ENCODE peak calls at places on chromosome 13, in five cellular contexts. I, L, S, Y and V are unnamed samples.

GRCh38 chr13:97192166-97192565 is 30.0 kb upstream of the MBNL2 start:
- DNase-seq in I (no peak), L (no peak), S (no peak), Y (no peak), V (no peak)

GRCh38 chr13:85013006-85013405 is 786.2 kb downstream of the SLITRK6 start:
- DNase-seq in I (no peak), L (no peak), S (no peak), Y (no peak), V (no peak)

GRCh38 chr13:112771877-112772538 is 82.2 kb downstream of the ATP11A start:
- DNase-seq in I (no peak), L (no peak), S (no peak), Y (no peak), V (peak)

GRCh38 chr13:113152894-113153809 is 5.3 kb upstream of the PROZ start:
- DNase-seq in I (no peak), L (peak), S (no peak), Y (peak), V (peak)

GRCh38 chr13:97366172-97366688 is 67.7 kb upstream of the RAP2A start:
- DNase-seq in I (no peak), L (no peak), S (no peak), Y (no peak), V (no peak)

GRCh38 chr13:51532736-51533197 is 51.5 kb upstream of the WDFY2 start:
- DNase-seq in I (no peak), L (no peak), S (no peak), Y (no peak), V (no peak)

GRCh38 chr13:66887088-66887487 is 343.0 kb downstream of the PCDH9 start:
- DNase-seq in I (no peak), L (no peak), S (peak), Y (no peak), V (no peak)

GRCh38 chr13:28817204-28817603 is 2.9 kb upstream of the MTUS2 start:
- DNase-seq in I (no peak), L (no peak), S (no peak), Y (no peak), V (no peak)

GRCh38 chr13:23674795-23675640 is 104.8 kb downstream of the TNFRSF19 start:
- DNase-seq in I (no peak), L (no peak), S (no peak), Y (no peak), V (no peak)

GRCh38 chr13:49315036-49315565 is 67.4 kb downstream of the CDADC1 start:
- DNase-seq in I (no peak), L (no peak), S (no peak), Y (no peak), V (no peak)

GRCh38 chr13:99197257-99197651 is 3.4 kb upstream of the UBAC2 start:
- DNase-seq in I (no peak), L (no peak), S (no peak), Y (no peak), V (no peak)

GRCh38 chr13:106182404-106182803 is 353.1 kb downstream of the EFNB2 start:
- DNase-seq in I (no peak), L (no peak), S (no peak), Y (no peak), V (no peak)

GRCh38 chr13:112733661-112734379 is 44.0 kb downstream of the ATP11A start:
- DNase-seq in I (no peak), L (no peak), S (no peak), Y (no peak), V (no peak)

GRCh38 chr13:112451512-112452379 is 75.6 kb downstream of the SPACA7 start:
- DNase-seq in I (no peak), L (no peak), S (no peak), Y (no peak), V (peak)

GRCh38 chr13:40362502-40362901 is 303.9 kb downstream of the FOXO1 start:
- DNase-seq in I (no peak), L (no peak), S (no peak), Y (no peak), V (no peak)

GRCh38 chr13:112934075-112934474 is 34.9 kb upstream of the MCF2L start:
- DNase-seq in I (no peak), L (no peak), S (no peak), Y (no peak), V (no peak)

GRCh38 chr13:97659602-97660001 is 225.6 kb downstream of the RAP2A start:
- DNase-seq in I (no peak), L (no peak), S (no peak), Y (no peak), V (no peak)

GRCh38 chr13:113955235-113955634 is 18.6 kb downstream of the C13orf46 start:
- DNase-seq in I (no peak), L (peak), S (no peak), Y (no peak), V (no peak)

GRCh38 chr13:31967155-31967554 is 64.4 kb upstream of the FRY start:
- DNase-seq in I (no peak), L (no peak), S (no peak), Y (no peak), V (no peak)

GRCh38 chr13:54989418-54989817 is 1960.8 kb downstream of the OLFM4 start:
- DNase-seq in I (no peak), L (no peak), S (no peak), Y (no peak), V (no peak)

GRCh38 chr13:98664047-98664446 is 87.1 kb upstream of the STK24 start:
- DNase-seq in I (peak), L (no peak), S (no peak), Y (no peak), V (no peak)

GRCh38 chr13:32063622-32064233 is 32.2 kb downstream of the FRY start:
- DNase-seq in I (no peak), L (no peak), S (no peak), Y (no peak), V (no peak)

GRCh38 chr13:98443329-98443728 is 133.6 kb downstream of the STK24 start:
- DNase-seq in I (no peak), L (no peak), S (no peak), Y (no peak), V (no peak)

GRCh38 chr13:75783906-75784485 is 147.9 kb downstream of the LMO7 start:
- DNase-seq in I (no peak), L (no peak), S (no peak), Y (no peak), V (no peak)

GRCh38 chr13:78137404-78138142 is 218.9 kb upstream of the EDNRB start:
- DNase-seq in I (no peak), L (no peak), S (peak), Y (no peak), V (no peak)

GRCh38 chr13:45851171-45851889 is at the start of gene SIAH3:
- DNase-seq in I (peak), L (no peak), S (peak), Y (no peak), V (no peak)

GRCh38 chr13:55266644-55267043 is 1874.1 kb upstream of the PRR20A start:
- DNase-seq in I (no peak), L (no peak), S (no peak), Y (no peak), V (no peak)

GRCh38 chr13:100497394-100497793 is 91.2 kb downstream of the GGACT start:
- DNase-seq in I (no peak), L (no peak), S (no peak), Y (no peak), V (no peak)

GRCh38 chr13:48828962-48829405 is 146.7 kb upstream of the FNDC3A start:
- DNase-seq in I (no peak), L (no peak), S (peak), Y (no peak), V (no peak)

GRCh38 chr13:36850790-36851438 is 31.9 kb downstream of the RFXAP start:
- DNase-seq in I (no peak), L (no peak), S (no peak), Y (no peak), V (no peak)

GRCh38 chr13:20197361-20197834 is 4.7 kb upstream of the GJB2 start:
- DNase-seq in I (no peak), L (no peak), S (peak), Y (no peak), V (no peak)